ENCODE peak calls at places on chromosome 20, in six cellular contexts. One of them, this sample, is unnamed.

GRCh38 chr20:6157345-6157744 is 34.5 kb upstream of the FERMT1 start:
- DNase-seq in OCI-LY7: peak; percentile 11
- DNase-seq in BE2C: no peak
- DNase-seq in heart left ventricle: no peak
- DNase-seq in A549: no peak
- DNase-seq in stromal cell of bone marrow: no peak
- DNase-seq in this sample: no peak

GRCh38 chr20:56554869-56555268 is 21.8 kb downstream of the FAM209B start:
- DNase-seq in OCI-LY7: peak; percentile 63
- DNase-seq in BE2C: peak; percentile 22
- DNase-seq in heart left ventricle: peak; percentile 71
- DNase-seq in A549: peak; percentile 77
- DNase-seq in stromal cell of bone marrow: peak; percentile 68
- DNase-seq in this sample: no peak

GRCh38 chr20:43794326-43794725 is 67.5 kb upstream of the GTSF1L start:
- DNase-seq in OCI-LY7: no peak
- DNase-seq in BE2C: no peak
- DNase-seq in heart left ventricle: no peak
- DNase-seq in A549: no peak
- DNase-seq in stromal cell of bone marrow: no peak
- DNase-seq in this sample: no peak

GRCh38 chr20:61757678-61758555 is 307.8 kb downstream of the TAF4 start:
- DNase-seq in OCI-LY7: no peak
- DNase-seq in BE2C: no peak
- DNase-seq in heart left ventricle: no peak
- DNase-seq in A549: no peak
- DNase-seq in stromal cell of bone marrow: no peak
- DNase-seq in this sample: no peak

GRCh38 chr20:56439784-56440291 is 27.8 kb downstream of the CASS4 start:
- DNase-seq in OCI-LY7: no peak
- DNase-seq in BE2C: no peak
- DNase-seq in heart left ventricle: peak; percentile 88
- DNase-seq in A549: no peak
- DNase-seq in stromal cell of bone marrow: peak; percentile 44
- DNase-seq in this sample: no peak

GRCh38 chr20:18005170-18005989 is 36.6 kb downstream of the MGME1 start:
- DNase-seq in OCI-LY7: peak; percentile 46
- DNase-seq in BE2C: no peak
- DNase-seq in heart left ventricle: no peak
- DNase-seq in A549: no peak
- DNase-seq in stromal cell of bone marrow: no peak
- DNase-seq in this sample: no peak

GRCh38 chr20:20668639-20669038 is 43.8 kb downstream of the RALGAPA2 start:
- DNase-seq in OCI-LY7: peak; percentile 69
- DNase-seq in BE2C: no peak
- DNase-seq in heart left ventricle: no peak
- DNase-seq in A549: no peak
- DNase-seq in stromal cell of bone marrow: no peak
- DNase-seq in this sample: no peak

GRCh38 chr20:46065006-46065405 is 24.8 kb downstream of the NCOA5 start:
- DNase-seq in OCI-LY7: no peak
- DNase-seq in BE2C: no peak
- DNase-seq in heart left ventricle: no peak
- DNase-seq in A549: no peak
- DNase-seq in stromal cell of bone marrow: no peak
- DNase-seq in this sample: no peak

GRCh38 chr20:23937303-23938117 is 51.1 kb downstream of the GGTLC1 start:
- DNase-seq in OCI-LY7: peak; percentile 41
- DNase-seq in BE2C: peak; percentile 42
- DNase-seq in heart left ventricle: peak; percentile 42
- DNase-seq in A549: peak; percentile 35
- DNase-seq in stromal cell of bone marrow: peak; percentile 19
- DNase-seq in this sample: peak; percentile 80

GRCh38 chr20:38303908-38304379 is at the start of gene BPI:
- DNase-seq in OCI-LY7: no peak
- DNase-seq in BE2C: no peak
- DNase-seq in heart left ventricle: peak; percentile 45
- DNase-seq in A549: no peak
- DNase-seq in stromal cell of bone marrow: no peak
- DNase-seq in this sample: no peak